ENCODE peak calls at places on chromosomes 11 and 22, in four cellular contexts. One of them, this sample, is unnamed.

GRCh38 chr22:42261266-42261665 is 9.2 kb downstream of the TCF20 start:
- DNase-seq in SK-N-SH: no peak
- DNase-seq in HepG2: no peak
- DNase-seq in K562: no peak
- DNase-seq in this sample: no peak

GRCh38 chr11:69326622-69327219 is 32.8 kb downstream of the MYEOV start:
- DNase-seq in HepG2: no peak
- DNase-seq in K562: no peak
- DNase-seq in SK-N-SH: no peak
- DNase-seq in this sample: no peak

GRCh38 chr22:44586337-44586990 is 88.4 kb upstream of the RTL6 start:
- DNase-seq in K562: no peak
- DNase-seq in HepG2: no peak
- DNase-seq in SK-N-SH: no peak
- DNase-seq in this sample: no peak

GRCh38 chr11:96019810-96020747 is 96.2 kb upstream of the MTMR2 start:
- DNase-seq in SK-N-SH: no peak
- DNase-seq in K562: no peak
- DNase-seq in HepG2: no peak
- DNase-seq in this sample: no peak

GRCh38 chr11:12686246-12687060 is 12.2 kb downstream of the TEAD1 start:
- DNase-seq in SK-N-SH: no peak
- DNase-seq in HepG2: no peak
- DNase-seq in K562: no peak
- DNase-seq in this sample: no peak

GRCh38 chr11:68206211-68206610 is 6.9 kb downstream of the KMT5B start:
- DNase-seq in SK-N-SH: peak; percentile 64
- DNase-seq in K562: peak; percentile 67
- DNase-seq in HepG2: peak; percentile 74
- DNase-seq in this sample: peak; percentile 53

GRCh38 chr11:96341237-96342130 is 1.5 kb downstream of the MAML2 start:
- DNase-seq in HepG2: peak; percentile 44
- DNase-seq in SK-N-SH: peak; percentile 47
- DNase-seq in K562: peak; percentile 79
- DNase-seq in this sample: no peak

GRCh38 chr11:16767957-16768356 is 29.5 kb downstream of the C11orf58 start:
- DNase-seq in SK-N-SH: no peak
- DNase-seq in HepG2: no peak
- DNase-seq in K562: no peak
- DNase-seq in this sample: no peak

GRCh38 chr11:35036642-35037041 is 102.3 kb upstream of the CD44 start:
- DNase-seq in HepG2: no peak
- DNase-seq in SK-N-SH: no peak
- DNase-seq in K562: peak; percentile 70
- DNase-seq in this sample: no peak

GRCh38 chr11:99275521-99275920 is 254.8 kb downstream of the CNTN5 start:
- DNase-seq in K562: no peak
- DNase-seq in SK-N-SH: no peak
- DNase-seq in HepG2: no peak
- DNase-seq in this sample: no peak

GRCh38 chr11:76604652-76605241 is 65.8 kb downstream of the LRRC32 start:
- DNase-seq in HepG2: no peak
- DNase-seq in K562: no peak
- DNase-seq in SK-N-SH: peak; percentile 55
- DNase-seq in this sample: no peak

GRCh38 chr22:19253143-19253542 is 38.4 kb downstream of the CLTCL1 start:
- DNase-seq in HepG2: no peak
- DNase-seq in SK-N-SH: no peak
- DNase-seq in K562: no peak
- DNase-seq in this sample: no peak

GRCh38 chr11:129731316-129731715 is 84.3 kb upstream of the TMEM45B start:
- DNase-seq in SK-N-SH: no peak
- DNase-seq in HepG2: no peak
- DNase-seq in K562: no peak
- DNase-seq in this sample: no peak

GRCh38 chr11:103961010-103961409 is 75.4 kb upstream of the DDI1 start:
- DNase-seq in HepG2: no peak
- DNase-seq in K562: no peak
- DNase-seq in SK-N-SH: no peak
- DNase-seq in this sample: no peak

GRCh38 chr22:38467904-38468760 is at the start of gene KDELR3:
- DNase-seq in K562: peak; percentile 79
- DNase-seq in SK-N-SH: peak; percentile 80
- DNase-seq in HepG2: no peak
- DNase-seq in this sample: peak; percentile 15

GRCh38 chr11:62909107-62909894 is 11.9 kb downstream of the CHRM1 start:
- DNase-seq in SK-N-SH: peak; percentile 82
- DNase-seq in K562: peak; percentile 65
- DNase-seq in HepG2: peak; percentile 70
- DNase-seq in this sample: peak; percentile 47

DNA sequence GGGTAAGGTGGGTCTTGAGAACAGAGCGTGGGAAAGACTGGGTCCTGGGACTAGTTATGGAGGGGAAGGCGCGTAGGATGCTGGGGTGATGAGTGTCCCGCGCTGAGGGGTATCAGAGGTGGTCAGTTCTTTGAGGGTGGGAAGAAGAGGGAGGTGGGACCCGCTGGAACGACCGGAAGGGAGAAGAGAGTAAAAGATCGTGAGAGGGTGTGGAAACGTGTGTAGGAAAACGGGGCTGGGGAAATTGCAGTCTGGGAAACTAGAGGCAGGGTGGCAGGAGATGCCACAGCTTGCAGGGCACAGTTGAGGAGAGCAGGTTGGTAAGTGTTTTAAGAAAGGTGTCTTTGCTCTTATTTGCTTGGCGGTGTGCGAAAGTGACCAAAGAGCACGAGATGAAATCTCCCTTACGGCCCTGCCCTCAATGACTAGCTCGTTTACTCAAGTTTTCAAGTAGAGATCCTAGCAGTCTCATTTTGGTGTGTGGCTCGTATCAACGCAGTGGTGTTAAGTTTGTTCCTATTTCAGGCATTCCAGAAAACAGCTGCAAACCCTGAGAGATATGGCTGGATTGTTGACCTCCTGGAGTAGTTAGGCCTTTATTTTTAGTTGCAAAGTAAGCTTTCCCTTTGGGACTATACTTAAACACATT is 585 bp downstream of the STT3A start:
- DNase-seq in HepG2: peak; percentile 60
- DNase-seq in SK-N-SH: no peak
- DNase-seq in K562: peak; percentile 66
- DNase-seq in this sample: peak; percentile 16
- TF ChIP-seq ELF1 in HepG2: no peak
- TF ChIP-seq ELF1 in SK-N-SH: no peak
- TF ChIP-seq ELF1 in K562: no peak
- TF ChIP-seq ELF1 in this sample: no peak

DNA sequence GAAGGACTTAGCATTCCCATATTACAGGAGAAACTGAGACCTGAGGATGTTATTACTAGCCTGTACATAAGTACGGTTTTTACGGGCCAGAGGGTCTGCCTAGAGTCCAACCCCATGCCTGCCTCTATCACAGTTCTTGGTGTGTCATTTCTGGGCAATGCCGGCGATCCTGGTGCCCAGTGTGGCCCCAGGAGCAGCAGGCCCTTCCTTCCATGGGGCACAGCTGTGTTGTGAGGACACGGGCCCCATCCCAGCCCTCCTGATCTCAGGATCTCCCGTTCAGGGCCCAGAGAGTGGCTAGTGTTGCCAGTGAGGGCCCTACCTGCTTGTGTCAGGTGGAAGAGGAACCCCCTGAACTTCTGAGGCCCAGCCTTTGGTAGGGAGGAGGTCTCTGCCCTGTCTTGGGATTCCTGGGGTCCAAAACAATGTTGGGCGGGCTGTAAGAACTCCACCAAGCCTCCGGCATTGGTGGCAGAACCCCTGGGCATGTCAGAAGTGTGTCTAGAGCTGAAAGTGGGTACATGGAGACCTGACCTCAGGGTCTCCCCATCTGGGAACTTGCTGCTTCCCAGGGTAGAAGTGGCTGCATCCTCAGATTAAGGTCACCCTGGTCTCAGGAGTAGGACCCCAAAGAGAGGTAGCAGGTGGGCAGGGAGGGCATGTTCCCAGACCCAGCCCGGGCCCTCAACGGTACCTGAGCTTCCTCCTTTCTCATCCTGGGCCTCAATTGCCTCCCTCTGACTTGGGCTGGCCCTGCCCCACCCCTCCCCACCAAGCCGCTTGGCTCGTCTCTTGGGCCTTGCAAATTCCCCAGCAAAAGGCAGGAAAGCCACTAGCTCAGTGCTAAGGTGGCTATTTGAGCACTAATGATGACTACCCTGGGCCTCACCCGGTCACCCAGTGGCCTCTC is 74.6 kb upstream of the KCNQ1OT1 start:
- DNase-seq in K562: no peak
- DNase-seq in HepG2: no peak
- DNase-seq in SK-N-SH: no peak
- DNase-seq in this sample: no peak
- TF ChIP-seq ELF1 in K562: no peak
- TF ChIP-seq ELF1 in HepG2: no peak
- TF ChIP-seq ELF1 in SK-N-SH: no peak
- TF ChIP-seq ELF1 in this sample: no peak

DNA sequence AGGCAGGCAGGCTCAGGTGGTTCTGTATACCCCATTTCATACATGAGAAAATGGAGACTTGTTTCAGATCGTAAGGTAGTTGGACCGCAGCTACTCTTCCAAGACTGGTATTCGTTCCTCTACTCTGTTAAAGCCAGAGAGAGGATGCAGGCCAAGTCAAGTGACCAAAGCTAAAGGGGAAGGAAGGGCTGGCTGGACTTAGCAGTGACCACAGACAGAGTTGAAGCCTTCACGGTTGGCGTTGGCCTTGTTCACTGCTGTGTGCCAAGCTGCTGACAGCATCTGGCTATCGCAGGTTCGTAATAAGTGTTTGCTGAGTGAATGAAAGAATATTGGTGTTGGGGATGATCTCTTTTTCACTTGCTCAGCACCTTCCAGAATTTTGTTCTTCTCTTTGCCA is 64.2 kb downstream of the PTPRJ start:
- DNase-seq in SK-N-SH: no peak
- DNase-seq in K562: no peak
- DNase-seq in HepG2: no peak
- DNase-seq in this sample: no peak
- TF ChIP-seq ELF1 in SK-N-SH: no peak
- TF ChIP-seq ELF1 in K562: no peak
- TF ChIP-seq ELF1 in HepG2: no peak
- TF ChIP-seq ELF1 in this sample: no peak

DNA sequence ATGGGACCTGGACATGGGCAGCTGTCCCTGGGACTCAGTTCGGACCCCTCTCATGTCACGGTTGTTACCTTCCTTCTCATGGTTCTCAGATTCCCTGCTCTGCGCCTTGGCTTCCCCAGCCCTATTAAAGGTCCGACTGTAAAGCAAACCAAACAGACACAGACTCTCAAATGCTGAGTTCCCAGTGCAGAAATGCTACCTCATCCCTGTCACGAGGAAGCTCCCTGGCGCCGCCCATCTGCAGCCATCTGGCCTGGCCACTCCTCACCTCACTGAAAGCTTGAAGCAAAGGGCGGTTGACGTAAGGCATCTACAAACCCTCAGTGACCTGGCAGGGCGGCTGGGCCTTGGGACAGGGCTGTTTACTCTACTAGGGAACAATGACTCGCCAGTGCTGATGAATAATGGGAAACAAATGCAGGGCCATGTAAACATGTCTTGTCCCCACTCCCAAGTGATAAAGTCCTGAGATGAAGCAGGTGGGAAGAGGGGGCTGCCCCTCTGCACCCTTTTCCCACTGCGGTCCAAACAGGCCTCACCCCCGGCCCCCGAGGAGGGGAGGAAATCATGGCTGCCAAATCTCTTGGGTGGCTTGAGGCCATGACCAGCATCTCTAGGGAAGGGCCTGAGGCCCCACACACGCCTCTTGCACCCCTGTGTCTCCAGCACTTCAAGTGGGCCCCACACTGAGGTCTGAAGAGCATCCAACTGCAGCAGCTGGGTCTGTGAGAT is 49.3 kb downstream of the SCUBE1 start:
- DNase-seq in K562: peak; percentile 78
- DNase-seq in HepG2: peak; percentile 90
- DNase-seq in SK-N-SH: no peak
- DNase-seq in this sample: no peak
- TF ChIP-seq ELF1 in K562: no peak
- TF ChIP-seq ELF1 in HepG2: no peak
- TF ChIP-seq ELF1 in SK-N-SH: no peak
- TF ChIP-seq ELF1 in this sample: no peak

GRCh38 chr11:125062931-125063428 is at the start of gene SLC37A2:
- DNase-seq in SK-N-SH: peak; percentile 91
- DNase-seq in K562: no peak
- DNase-seq in HepG2: peak; percentile 45
- DNase-seq in this sample: no peak

GRCh38 chr11:125061237-125061636 is 1.9 kb upstream of the SLC37A2 start:
- DNase-seq in K562: no peak
- DNase-seq in SK-N-SH: no peak
- DNase-seq in HepG2: peak; percentile 56
- DNase-seq in this sample: no peak

GRCh38 chr11:125064070-125064469 is 965 bp downstream of the SLC37A2 start:
- DNase-seq in SK-N-SH: no peak
- DNase-seq in HepG2: no peak
- DNase-seq in K562: no peak
- DNase-seq in this sample: no peak

GRCh38 chr11:125062196-125062930 is 742 bp upstream of the SLC37A2 start:
- DNase-seq in K562: no peak
- DNase-seq in SK-N-SH: no peak
- DNase-seq in HepG2: no peak
- DNase-seq in this sample: no peak

GRCh38 chr11:125063429-125064043 is 431 bp downstream of the SLC37A2 start:
- DNase-seq in SK-N-SH: no peak
- DNase-seq in K562: no peak
- DNase-seq in HepG2: no peak
- DNase-seq in this sample: no peak
- TF ChIP-seq ELF1 in SK-N-SH: no peak
- TF ChIP-seq ELF1 in K562: no peak
- TF ChIP-seq ELF1 in HepG2: no peak
- TF ChIP-seq ELF1 in this sample: no peak

GRCh38 chr11:120882237-120882636 is 141.7 kb upstream of the TBCEL start:
- DNase-seq in K562: no peak
- DNase-seq in SK-N-SH: peak; percentile 29
- DNase-seq in HepG2: no peak
- DNase-seq in this sample: no peak

GRCh38 chr11:120883404-120884135 is 140.3 kb upstream of the TBCEL start:
- DNase-seq in K562: no peak
- DNase-seq in HepG2: no peak
- DNase-seq in SK-N-SH: peak; percentile 53
- DNase-seq in this sample: no peak

GRCh38 chr11:120880791-120881190 is 143.1 kb upstream of the TBCEL start:
- DNase-seq in HepG2: no peak
- DNase-seq in SK-N-SH: no peak
- DNase-seq in K562: no peak
- DNase-seq in this sample: no peak

GRCh38 chr11:120878781-120879180 is 145.1 kb upstream of the TBCEL start:
- DNase-seq in K562: no peak
- DNase-seq in HepG2: no peak
- DNase-seq in SK-N-SH: no peak
- DNase-seq in this sample: no peak

GRCh38 chr11:120881591-120881990 is 142.3 kb upstream of the TBCEL start:
- DNase-seq in HepG2: no peak
- DNase-seq in K562: no peak
- DNase-seq in SK-N-SH: no peak
- DNase-seq in this sample: no peak
- TF ChIP-seq ELF1 in HepG2: no peak
- TF ChIP-seq ELF1 in K562: no peak
- TF ChIP-seq ELF1 in SK-N-SH: no peak
- TF ChIP-seq ELF1 in this sample: no peak

GRCh38 chr22:50445071-50445879 is 29.6 kb downstream of the SBF1 start:
- DNase-seq in SK-N-SH: peak; percentile 43
- DNase-seq in K562: no peak
- DNase-seq in HepG2: no peak
- DNase-seq in this sample: no peak
- TF ChIP-seq ELF1 in SK-N-SH: no peak
- TF ChIP-seq ELF1 in K562: no peak
- TF ChIP-seq ELF1 in HepG2: no peak
- TF ChIP-seq ELF1 in this sample: no peak

This sample was measured in HCT116.